ENCODE peak calls at places on chromosomes 13 and 19, in six cellular contexts. G is uterus; L is astrocyte; O is DND-41; Z is CD4-positive, CD25-positive, alpha-beta regulatory T cell; Y is left ventricle myocardium inferior. J is an unnamed sample.

GRCh38 chr19:8209111-8209964 is at the start of gene CERS4:
- DNase-seq in Y (peak; percentile 78), G (peak; percentile 85), O (no peak), Z (peak; percentile 82), L (peak; percentile 15), J (peak; percentile 91)

GRCh38 chr13:60012503-60012902 is 151.2 kb downstream of the DIAPH3 start:
- DNase-seq in Y (no peak), Z (no peak), O (no peak), G (no peak), L (no peak), J (no peak)

GRCh38 chr13:49374585-49375290 is 69.1 kb downstream of the CAB39L start:
- DNase-seq in L (peak; percentile 87), G (no peak), Y (no peak), Z (no peak), O (no peak), J (no peak)

GRCh38 chr13:29362849-29363604 is 232.5 kb downstream of the SLC7A1 start:
- DNase-seq in G (peak; percentile 22), L (peak; percentile 10), O (peak; percentile 72), Y (no peak), Z (no peak), J (peak; percentile 26)

GRCh38 chr19:58274771-58275199 is 4.0 kb upstream of the ZNF8 start:
- DNase-seq in Z (no peak), L (peak; percentile 61), Y (no peak), G (no peak), O (no peak), J (no peak)

GRCh38 chr13:44755872-44756271 is 179.7 kb upstream of the TSC22D1 start:
- DNase-seq in O (no peak), L (peak; percentile 86), Y (no peak), G (no peak), Z (no peak), J (no peak)

GRCh38 chr19:41575998-41576397 is at the start of gene CEACAM21:
- DNase-seq in L (no peak), Z (peak; percentile 23), O (peak; percentile 57), G (no peak), Y (peak; percentile 52), J (peak; percentile 65)

GRCh38 chr13:77697208-77698103 is at the start of gene SLAIN1:
- DNase-seq in Z (peak; percentile 82), Y (peak; percentile 81), O (peak; percentile 79), G (peak; percentile 74), L (peak; percentile 15), J (peak; percentile 87)

GRCh38 chr19:5719274-5719960 is 529 bp downstream of the LONP1 start:
- DNase-seq in G (no peak), O (no peak), Z (peak; percentile 31), Y (no peak), L (no peak), J (no peak)

DNA sequence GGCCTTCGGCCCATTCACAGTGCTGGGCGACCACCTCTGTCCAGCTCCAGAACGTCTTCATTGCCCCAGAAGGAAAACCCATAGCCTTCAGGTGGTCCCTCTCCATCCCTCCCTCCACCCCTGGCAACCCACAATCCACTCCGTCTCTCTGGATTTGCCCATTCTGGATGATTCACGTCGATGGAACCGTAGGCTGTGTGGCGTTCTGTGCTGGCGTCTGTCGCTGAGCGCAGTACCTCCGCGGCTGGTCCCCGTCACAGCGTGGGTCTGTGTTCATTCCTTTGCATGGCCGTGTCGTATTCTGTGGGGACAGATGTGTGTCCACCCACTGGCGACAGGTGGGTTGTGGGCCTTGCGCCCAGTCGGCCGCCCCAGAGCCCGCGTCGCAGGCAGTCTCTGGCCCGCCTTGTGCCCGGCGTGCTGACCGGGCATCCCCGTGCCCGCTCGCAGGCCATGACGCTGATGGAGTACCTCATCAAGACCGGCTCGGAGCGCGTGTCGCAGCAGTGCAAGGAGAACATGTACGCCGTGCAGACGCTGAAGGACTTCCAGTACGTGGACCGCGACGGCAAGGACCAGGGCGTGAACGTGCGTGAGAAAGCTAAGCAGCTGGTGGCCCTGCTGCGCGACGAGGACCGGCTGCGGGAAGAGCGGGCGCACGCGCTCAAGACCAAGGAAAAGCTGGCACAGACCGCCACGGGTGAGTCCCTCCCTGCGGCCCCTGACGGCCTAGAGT is 10.1 kb downstream of the EPN1 start:
- DNase-seq in Y (no peak), G (no peak), L (no peak), O (no peak), Z (no peak), J (no peak)
- H3K4me1 ChIP-seq in Y (peaks cover 48% of the 10 kb centered on the region), G (no peaks in the 10 kb centered on the region), L (peaks cover 4% of the 10 kb centered on the region), O (no peaks in the 10 kb centered on the region), Z (peaks cover 8% of the 10 kb centered on the region), J (peaks cover 34% of the 10 kb centered on the region)

DNA sequence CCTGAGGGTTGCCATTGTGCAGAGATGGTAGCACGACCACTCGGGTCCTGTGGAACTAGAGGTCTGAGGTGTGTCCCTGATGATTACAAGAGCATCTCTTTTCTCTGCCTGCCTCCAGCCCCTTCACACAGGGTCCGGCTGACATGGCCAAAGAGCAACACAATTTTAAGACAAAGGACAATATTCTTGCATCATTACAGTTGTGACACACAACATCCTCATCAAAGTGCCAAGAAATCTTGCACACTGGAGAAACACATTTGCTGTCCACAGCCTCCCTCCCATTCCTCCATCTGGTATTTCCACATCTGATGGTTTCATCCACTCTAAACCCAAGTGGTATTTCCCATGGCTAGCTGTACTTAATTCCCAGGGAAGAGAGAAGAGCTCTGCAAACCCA is 12.8 kb downstream of the COL4A1 start:
- DNase-seq in Y (no peak), G (no peak), Z (no peak), O (no peak), L (no peak), J (no peak)
- H3K4me1 ChIP-seq in Y (peaks cover 93% of the 10 kb centered on the region), G (peaks cover 6% of the 10 kb centered on the region), Z (no peaks in the 10 kb centered on the region), O (no peaks in the 10 kb centered on the region), L (peaks cover 4% of the 10 kb centered on the region), J (no peaks in the 10 kb centered on the region)

GRCh38 chr13:113852536-113853517 is 11.0 kb downstream of the GAS6 start:
- DNase-seq in Z (no peak), Y (no peak), O (no peak), G (peak; percentile 16), L (no peak), J (peak; percentile 53)
- H3K4me1 ChIP-seq in Z (peaks cover 7% of the 10 kb centered on the region), Y (peaks cover 97% of the 10 kb centered on the region), O (peaks cover 34% of the 10 kb centered on the region), G (peaks cover 60% of the 10 kb centered on the region), L (peaks cover 43% of the 10 kb centered on the region), J (peaks cover 2% of the 10 kb centered on the region)

GRCh38 chr19:45103200-45103624 is 10.2 kb downstream of the PPP1R37 start:
- DNase-seq in O (peak; percentile 34), G (no peak), Z (no peak), Y (peak; percentile 29), L (no peak), J (no peak)
- H3K4me1 ChIP-seq in O (peaks cover 3% of the 10 kb centered on the region), G (peaks cover 16% of the 10 kb centered on the region), Z (peaks cover 32% of the 10 kb centered on the region), Y (peaks cover 68% of the 10 kb centered on the region), L (peaks cover 42% of the 10 kb centered on the region), J (no peaks in the 10 kb centered on the region)

GRCh38 chr13:110345701-110346100 is 38.6 kb downstream of the COL4A2 start:
- DNase-seq in G (peak; percentile 13), Z (no peak), L (no peak), Y (no peak), O (no peak), J (no peak)
- H3K4me1 ChIP-seq in G (no peaks in the 10 kb centered on the region), Z (peaks cover 3% of the 10 kb centered on the region), L (peaks cover 75% of the 10 kb centered on the region), Y (peaks cover 78% of the 10 kb centered on the region), O (no peaks in the 10 kb centered on the region), J (no peaks in the 10 kb centered on the region)